ENCODE peak calls at places on chromosome 18, in four cellular contexts. B is Panc1, H is colonic mucosa, O is cardiac muscle cell. R is an unnamed sample. For H3K9me3 and H3K4me1, the result is how much of the 10 kb centered on the place peaks cover.

GRCh38 chr18:44946529-44947113 is 265.9 kb downstream of the SETBP1 start:
- DNase-seq in O (no peak), H (no peak), B (no peak), R (no peak)

GRCh38 chr18:56270851-56271250 is 367.5 kb downstream of the TXNL1 start:
- DNase-seq in O (no peak), B (no peak), H (no peak), R (no peak)

GRCh38 chr18:10381516-10381915 is 72.9 kb upstream of the APCDD1 start:
- DNase-seq in O (no peak), B (no peak), H (no peak), R (no peak)

GRCh38 chr18:54247488-54248175 is 21.7 kb upstream of the POLI start:
- DNase-seq in H (no peak), O (no peak), B (no peak), R (no peak)

GRCh38 chr18:46155652-46156051 is 51.5 kb downstream of the HAUS1 start:
- DNase-seq in B (no peak), O (peak), H (no peak), R (no peak)

GRCh38 chr18:23798249-23798648 is 109.0 kb downstream of the LAMA3 start:
- DNase-seq in H (no peak), O (no peak), B (no peak), R (no peak)

GRCh38 chr18:26458526-26459232 is 89.7 kb downstream of the KCTD1 start:
- DNase-seq in O (peak), B (no peak), H (no peak), R (no peak)

GRCh38 chr18:6546229-6546628 is 131.5 kb upstream of the L3MBTL4 start:
- DNase-seq in H (no peak), B (no peak), O (peak), R (no peak)

GRCh38 chr18:9897129-9897528 is 11.4 kb downstream of the TXNDC2 start:
- DNase-seq in B (no peak), O (no peak), H (no peak), R (no peak)

GRCh38 chr18:44098551-44099098 is 582.1 kb upstream of the SETBP1 start:
- DNase-seq in O (peak), H (no peak), B (no peak), R (no peak)

GRCh38 chr18:43271593-43272432 is 5.5 kb downstream of the SYT4 start:
- DNase-seq in B (peak), O (peak), H (peak), R (no peak)

GRCh38 chr18:54202851-54203250 is 21.6 kb downstream of the MBD2 start:
- DNase-seq in H (no peak), B (no peak), O (no peak), R (no peak)

GRCh38 chr18:47883771-47884413 is 46.6 kb downstream of the SMAD2 start:
- DNase-seq in O (peak), B (no peak), H (peak), R (no peak)

GRCh38 chr18:5894613-5895299 is 566 bp downstream of the TMEM200C start:
- DNase-seq in B (no peak), H (no peak), O (no peak), R (peak)

GRCh38 chr18:48922203-48922800 is 28.5 kb downstream of the SMAD7 start:
- DNase-seq in O (no peak), B (no peak), H (peak), R (peak)

GRCh38 chr18:74533666-74534065 is 634 bp upstream of the CNDP1 start:
- DNase-seq in O (no peak), H (no peak), B (no peak), R (peak)

GRCh38 chr18:74534981-74535649 is 815 bp downstream of the CNDP1 start:
- DNase-seq in H (no peak), O (no peak), B (no peak), R (peak)

GRCh38 chr18:74532511-74533025 is 1.7 kb upstream of the CNDP1 start:
- DNase-seq in B (no peak), O (no peak), H (no peak), R (peak)

GRCh38 chr18:74531043-74531442 is 3.3 kb upstream of the CNDP1 start:
- DNase-seq in H (no peak), B (no peak), O (no peak), R (peak)

DNA sequence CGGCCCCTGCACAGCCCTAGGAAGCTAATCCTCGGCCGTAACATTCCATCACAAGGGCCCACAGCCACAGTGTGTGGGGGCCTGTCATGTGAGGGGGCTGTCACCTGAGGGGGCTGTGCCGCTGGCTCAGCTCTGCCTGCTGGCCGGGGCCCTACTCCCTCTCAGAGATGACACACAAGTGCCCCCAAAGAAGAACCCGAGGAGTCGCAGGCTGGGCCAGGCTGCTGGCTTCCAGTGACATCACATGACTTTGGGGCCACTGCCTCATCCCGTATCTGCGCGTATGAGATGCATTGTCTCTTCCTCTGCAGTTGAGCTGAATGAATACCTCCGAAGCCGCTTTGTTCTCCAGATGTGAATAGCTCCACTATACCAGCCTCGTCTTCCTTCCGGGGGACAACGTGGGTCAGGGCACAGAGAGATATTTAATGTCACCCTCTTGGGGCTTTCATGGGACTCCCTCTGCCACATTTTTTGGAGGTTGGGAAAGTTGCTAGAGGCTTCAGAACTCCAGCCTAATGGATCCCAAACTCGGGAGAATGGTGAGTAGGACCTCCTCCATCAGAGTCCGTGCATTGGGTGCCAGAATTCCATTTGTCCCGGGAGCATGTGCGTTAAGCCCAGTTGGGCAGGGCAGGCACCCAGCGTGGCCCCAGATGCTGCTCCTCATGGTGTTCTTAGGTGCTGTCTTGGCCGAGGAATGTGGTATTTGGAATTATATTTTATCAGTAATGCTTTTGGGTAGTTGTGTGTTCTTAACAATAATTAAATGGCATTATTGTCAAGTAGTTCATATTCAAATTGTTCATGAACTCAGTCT is at the start of gene CNDP1:
- DNase-seq in B (no peak), H (no peak), O (no peak), R (peak)
- H3K9me3 ChIP-seq in B (under half), H (under half), O (under half), R (under half)

GRCh38 chr18:28088477-28088876 is 88.5 kb downstream of the CDH2 start:
- DNase-seq in H (no peak), B (no peak), O (no peak), R (no peak)
- H3K4me1 ChIP-seq in H (under half), B (under half), O (half or more), R (under half)

GRCh38 chr18:14978962-14979535 is 231.1 kb downstream of the ANKRD30B start:
- DNase-seq in B (no peak), H (peak), O (no peak), R (no peak)

GRCh38 chr18:14975431-14975830 is 227.5 kb downstream of the ANKRD30B start:
- DNase-seq in H (no peak), B (no peak), O (no peak), R (no peak)

GRCh38 chr18:14974576-14974975 is 226.6 kb downstream of the ANKRD30B start:
- DNase-seq in B (no peak), H (no peak), O (no peak), R (no peak)

GRCh38 chr18:14978191-14978590 is 230.2 kb downstream of the ANKRD30B start:
- DNase-seq in O (no peak), H (no peak), B (no peak), R (no peak)

DNA sequence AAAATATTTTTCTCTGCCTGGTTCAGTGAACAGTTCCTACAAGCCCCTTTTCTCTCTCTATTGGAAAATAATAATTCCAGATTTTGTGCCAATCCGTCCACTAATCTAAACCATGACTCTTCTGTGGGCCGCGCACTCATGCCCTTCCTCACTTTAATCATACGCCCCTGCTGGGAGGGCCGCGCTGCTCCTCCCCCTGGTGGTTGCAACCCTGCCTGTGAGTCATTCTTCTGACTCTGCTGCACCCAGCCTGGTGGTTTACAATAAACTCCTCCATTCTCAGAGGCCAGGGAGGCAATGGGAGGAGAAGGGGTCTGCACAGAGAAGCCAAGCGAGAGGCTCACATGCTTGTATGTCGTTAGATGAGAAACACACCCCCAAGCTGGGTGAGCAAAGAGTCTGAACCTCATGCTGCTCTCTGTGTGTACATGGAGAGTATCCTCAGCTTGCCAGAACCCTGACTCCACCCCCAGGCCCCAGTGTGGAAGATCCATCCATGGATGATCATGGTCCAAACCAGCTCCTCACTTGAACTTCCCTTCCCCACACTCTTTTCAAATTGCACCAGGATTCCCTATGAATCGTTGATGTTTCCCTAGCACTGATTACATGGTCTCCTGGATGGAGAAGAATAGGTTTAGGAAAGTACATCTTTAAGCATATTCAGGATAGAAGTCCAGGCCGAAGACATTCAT is 228.9 kb downstream of the ANKRD30B start:
- DNase-seq in H (no peak), B (no peak), O (no peak), R (no peak)
- H3K9me3 ChIP-seq in H (under half), B (under half), O (under half), R (under half)

GRCh38 chr18:70334264-70334663 is 45.4 kb downstream of the SOCS6 start:
- DNase-seq in O (no peak), B (no peak), H (no peak), R (no peak)
- H3K4me1 ChIP-seq in O (under half), B (under half), H (under half), R (under half)

GRCh38 chr18:14914771-14915170 is 166.8 kb downstream of the ANKRD30B start:
- DNase-seq in B (no peak), H (no peak), O (no peak), R (no peak)
- H3K9me3 ChIP-seq in B (under half), H (under half), O (under half), R (under half)

GRCh38 chr18:30694773-30695172 is 347.8 kb downstream of the DSC3 start:
- DNase-seq in H (no peak), B (no peak), O (no peak), R (peak)
- H3K4me1 ChIP-seq in H (under half), B (under half), O (under half), R (under half)

DNA sequence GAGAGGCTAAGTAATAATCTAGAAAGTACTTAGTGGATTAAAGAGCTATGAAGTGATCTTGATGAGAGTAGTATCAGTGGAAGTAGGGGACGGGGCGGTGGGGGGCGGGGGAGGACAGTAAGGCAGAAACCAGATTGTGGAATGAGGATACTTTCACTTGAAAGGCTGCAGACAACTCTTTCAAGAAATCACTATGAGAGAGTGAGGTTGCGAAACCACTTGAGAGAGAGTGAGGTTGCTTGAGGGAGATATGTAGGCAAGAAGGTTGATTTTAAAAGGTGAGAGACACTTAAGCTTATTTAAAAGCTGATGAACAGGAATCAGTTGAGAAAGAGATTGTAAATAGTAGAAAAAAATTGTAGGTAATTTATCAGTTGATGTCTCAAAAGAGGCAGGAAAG is 3.8 kb downstream of the ZNF397 start:
- DNase-seq in O (no peak), H (no peak), B (no peak), R (no peak)
- H3K9me3 ChIP-seq in O (under half), H (under half), B (half or more), R (under half)